ENCODE peak calls at places on chromosomes 5 and 9, in four cellular contexts. O, Z, N and H are unnamed samples.

GRCh38 chr9:124880501-124880900 is 18.6 kb downstream of the ARPC5L start:
- DNase-seq in N (no peak), Z (no peak), O (no peak), H (no peak)

GRCh38 chr5:57863661-57864060 is 381.1 kb upstream of the ACTBL2 start:
- DNase-seq in N (no peak), Z (no peak), O (no peak), H (no peak)

GRCh38 chr9:28163619-28164018 is 590.3 kb upstream of the C9orf72 start:
- DNase-seq in N (no peak), Z (no peak), O (no peak), H (no peak)

GRCh38 chr9:134585746-134586706 is 55.6 kb upstream of the COL5A1 start:
- DNase-seq in Z (no peak), O (no peak), N (no peak), H (no peak)

GRCh38 chr5:134438268-134438622 is 26.6 kb upstream of the CDKN2AIPNL start:
- DNase-seq in Z (no peak), O (no peak), N (no peak), H (no peak)

GRCh38 chr5:56359809-56360685 is 126.9 kb upstream of the ANKRD55 start:
- DNase-seq in N (no peak), Z (no peak), O (no peak), H (no peak)

GRCh38 chr9:96217358-96217755 is 84.6 kb downstream of the HSD17B3 start:
- DNase-seq in Z (no peak), N (peak; percentile 13), O (no peak), H (no peak)

GRCh38 chr9:116207371-116208111 is 54.0 kb downstream of the PAPPA start:
- DNase-seq in Z (no peak), N (no peak), O (no peak), H (no peak)

GRCh38 chr5:73818357-73818756 is 192.4 kb downstream of the ARHGEF28 start:
- DNase-seq in O (no peak), N (no peak), Z (no peak), H (no peak)

GRCh38 chr9:98430535-98430934 is 175.1 kb upstream of the TBC1D2 start:
- DNase-seq in O (peak; percentile 36), N (peak; percentile 11), Z (no peak), H (no peak)

GRCh38 chr9:12874395-12874794 is 99.6 kb downstream of the LURAP1L start:
- DNase-seq in Z (no peak), O (no peak), N (no peak), H (no peak)

GRCh38 chr9:76644647-76645250 is 119.5 kb upstream of the PCA3 start:
- DNase-seq in Z (no peak), O (no peak), N (no peak), H (no peak)

GRCh38 chr9:126704157-126704941 is 90.6 kb downstream of the LMX1B start:
- DNase-seq in N (no peak), O (no peak), Z (no peak), H (no peak)
- H3K4me3 ChIP-seq in N (no peak overlapping the region), O (no peak overlapping the region), Z (no peak overlapping the region), H (no peak overlapping the region)

GRCh38 chr5:351911-352225 is 30.4 kb downstream of the AHRR start:
- DNase-seq in N (no peak), O (no peak), Z (no peak), H (no peak)
- H3K9me3 ChIP-seq in N (no peaks in the 10 kb centered on the region), O (no peaks in the 10 kb centered on the region), Z (no peaks in the 10 kb centered on the region), H (no peaks in the 10 kb centered on the region)

DNA sequence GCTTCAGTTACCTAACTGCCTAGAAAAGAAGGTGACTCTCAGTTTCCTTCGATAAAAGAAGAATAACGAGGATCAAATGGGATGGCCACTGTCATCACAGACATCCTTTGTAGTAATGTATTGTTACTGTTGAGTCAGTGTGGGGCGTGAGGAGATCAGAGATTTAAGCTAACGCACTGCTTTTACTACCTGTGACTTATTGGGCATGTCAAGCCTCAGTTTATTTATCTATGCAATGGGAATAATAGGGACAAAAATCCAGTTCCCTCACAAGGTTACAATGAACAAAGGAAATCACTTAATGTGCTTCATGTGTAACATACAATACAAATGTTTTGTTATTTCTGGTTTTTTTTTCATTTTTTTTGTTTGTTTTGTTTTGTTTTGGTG is 255 bp upstream of the TRPM6 start:
- DNase-seq in N (no peak), Z (no peak), O (no peak), H (no peak)
- H3K4me3 ChIP-seq in N (peak overlapping the region; percentile 72), Z (no peak overlapping the region), O (no peak overlapping the region), H (no peak overlapping the region)

DNA sequence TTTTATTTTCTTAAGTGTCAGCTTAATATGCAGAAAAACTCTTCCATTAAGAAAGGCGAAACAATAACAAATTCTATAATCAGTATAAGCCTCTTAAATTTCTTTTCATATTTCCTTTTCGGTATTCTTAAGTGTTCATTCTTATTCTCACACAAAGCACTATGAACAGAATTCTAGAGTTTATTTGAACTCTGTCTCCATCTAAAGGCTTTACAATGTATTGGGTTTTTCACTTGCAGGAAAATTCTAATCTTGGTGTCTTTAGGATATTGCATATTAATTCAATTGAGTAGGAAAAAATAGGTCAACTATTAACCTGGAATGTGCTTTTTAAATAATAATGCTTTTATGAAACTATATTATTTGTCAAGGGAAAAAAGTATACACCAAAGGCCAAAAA is 166.6 kb downstream of the SLF1 start:
- DNase-seq in Z (no peak), N (no peak), O (no peak), H (no peak)
- H3K9me3 ChIP-seq in Z (no peaks in the 10 kb centered on the region), N (no peaks in the 10 kb centered on the region), O (no peaks in the 10 kb centered on the region), H (no peaks in the 10 kb centered on the region)

GRCh38 chr5:54733101-54733500 is 215.5 kb downstream of the SNX18 start:
- DNase-seq in Z (no peak), N (no peak), O (no peak), H (no peak)
- H3K4me3 ChIP-seq in Z (no peak overlapping the region), N (no peak overlapping the region), O (no peak overlapping the region), H (no peak overlapping the region)

DNA sequence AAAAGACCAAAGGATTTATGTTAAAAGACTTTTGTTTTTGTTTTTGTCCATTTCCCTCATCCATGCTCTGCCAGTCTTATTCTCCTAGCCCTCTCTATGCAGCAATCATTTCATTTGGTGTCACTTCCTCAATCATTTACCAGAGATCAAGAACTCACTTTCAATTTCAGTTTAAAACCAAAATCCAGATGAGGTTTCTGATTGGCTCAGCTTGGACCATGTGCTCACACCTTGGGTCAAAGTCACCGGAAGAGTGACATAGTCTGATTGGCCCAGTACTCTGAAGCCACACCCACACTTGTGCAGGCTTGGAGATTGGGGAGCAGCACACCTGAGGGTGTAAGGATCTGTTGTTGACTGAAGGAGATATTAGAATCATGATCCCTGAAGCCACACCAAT is 79.6 kb downstream of the TLR4 start:
- DNase-seq in O (no peak), Z (peak; percentile 15), N (peak; percentile 18), H (no peak)
- H3K9me3 ChIP-seq in O (no peaks in the 10 kb centered on the region), Z (no peaks in the 10 kb centered on the region), N (no peaks in the 10 kb centered on the region), H (no peaks in the 10 kb centered on the region)

GRCh38 chr5:107933326-107933725 is 262.6 kb upstream of the EFNA5 start:
- DNase-seq in N (no peak), Z (no peak), O (no peak), H (no peak)

GRCh38 chr5:107929080-107929479 is 258.3 kb upstream of the EFNA5 start:
- DNase-seq in Z (no peak), N (no peak), O (no peak), H (no peak)

GRCh38 chr5:107930092-107930491 is 259.4 kb upstream of the EFNA5 start:
- DNase-seq in Z (no peak), O (no peak), N (no peak), H (no peak)

GRCh38 chr5:107935641-107936040 is 264.9 kb upstream of the EFNA5 start:
- DNase-seq in O (no peak), N (no peak), Z (no peak), H (no peak)

DNA sequence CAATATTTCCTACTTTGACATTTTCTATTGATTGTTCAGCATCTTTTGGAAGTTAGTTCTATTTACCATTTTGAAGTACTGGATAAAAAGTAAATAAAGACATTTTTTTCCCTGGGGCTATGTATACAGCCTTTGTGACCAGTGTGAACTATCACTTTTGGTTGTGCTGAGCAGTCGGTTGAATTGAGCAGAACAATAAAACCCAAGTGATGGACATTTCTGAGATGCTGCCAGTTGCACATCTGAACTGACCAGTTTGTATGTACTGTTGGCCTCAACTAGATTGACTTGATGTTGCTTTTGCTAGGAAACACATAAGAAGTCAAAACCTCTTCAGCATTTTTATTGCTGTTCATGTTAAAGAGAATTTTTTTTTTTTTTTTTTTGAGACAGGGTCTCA is 260.2 kb upstream of the EFNA5 start:
- DNase-seq in N (no peak), O (no peak), Z (no peak), H (no peak)
- H3K4me3 ChIP-seq in N (no peak overlapping the region), O (no peak overlapping the region), Z (no peak overlapping the region), H (no peak overlapping the region)

DNA sequence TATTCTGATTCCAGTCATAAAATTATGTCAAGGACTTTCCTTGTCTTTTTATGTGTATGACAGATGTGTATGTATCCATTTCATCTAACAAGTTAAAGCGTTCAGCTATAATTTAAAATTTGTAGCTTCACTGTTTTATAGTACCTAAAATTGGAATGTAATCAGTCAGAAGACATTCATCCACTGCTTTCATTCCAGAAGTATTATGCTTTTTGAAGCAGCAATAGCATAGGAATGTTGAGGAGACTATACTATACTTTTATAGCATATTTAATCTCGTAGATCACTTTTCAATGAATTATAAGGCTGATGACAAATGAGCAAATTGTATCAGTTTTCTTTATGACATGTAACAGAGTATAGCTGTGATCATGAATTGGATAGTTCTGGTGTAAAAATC is 6.9 kb downstream of the PCDHGA12 start:
- DNase-seq in O (no peak), N (no peak), Z (no peak), H (no peak)
- H3K9me3 ChIP-seq in O (peaks cover 81% of the 10 kb centered on the region), N (peaks cover 58% of the 10 kb centered on the region), Z (no peaks in the 10 kb centered on the region), H (peaks cover 86% of the 10 kb centered on the region)

GRCh38 chr9:14347408-14348224 is 33.7 kb upstream of the NFIB start:
- DNase-seq in O (peak; percentile 69), N (peak; percentile 28), Z (no peak), H (peak; percentile 56)
- H3K4me3 ChIP-seq in O (peak overlapping the region; percentile 69), N (peak overlapping the region; percentile 48), Z (no peak overlapping the region), H (no peak overlapping the region)